ENCODE peak calls at places on chromosomes 2 and 18, in nine cellular contexts. P is K562; G is D341Med; M is stimulated activated CD4-positive, alpha-beta T cell treated with anti-CD3 and anti-CD28 coated beads, Interleukin-2, amount 100 ng/mL, for 48 hours; O is NCI-H1092 treated with DMSO at 0.1 percent for 48 hours; L is NCI-H524; W is Daoy; J is activated effector memory CD4-positive, alpha-beta T cell treated with anti-CD3 and anti-CD28 coated beads, Interleukin-2, amount 50 U/mL, for 16 hours; Z is NCI-H345. V is an unnamed sample.

GRCh38 chr2:60583604-60584003 is 30.1 kb upstream of the BCL11A start:
- DNase-seq in P (no peak), G (no peak), M (no peak), O (no peak), L (no peak), W (no peak), J (no peak), Z (no peak), V (no peak)

GRCh38 chr2:148607553-148607952 is 37.0 kb upstream of the EPC2 start:
- DNase-seq in P (no peak), G (no peak), M (no peak), O (no peak), L (no peak), W (no peak), J (no peak), Z (no peak), V (no peak)

GRCh38 chr2:109091526-109091925 is 37.5 kb upstream of the SH3RF3 start:
- DNase-seq in P (no peak), G (no peak), M (no peak), O (no peak), L (no peak), W (no peak), J (no peak), Z (no peak), V (no peak)

GRCh38 chr18:64803471-64803870 is 654.6 kb upstream of the LINC00305 start:
- DNase-seq in P (no peak), G (no peak), M (no peak), O (no peak), L (no peak), W (no peak), J (no peak), Z (no peak), V (no peak)

GRCh38 chr2:79827881-79828280 is 315.0 kb downstream of the CTNNA2 start:
- DNase-seq in P (no peak), G (no peak), M (no peak), O (no peak), L (no peak), W (no peak), J (no peak), Z (no peak), V (no peak)

GRCh38 chr2:68487773-68488355 is 20.5 kb downstream of the APLF start:
- DNase-seq in P (peak; percentile 34), G (peak; percentile 18), M (no peak), O (peak; percentile 3), L (no peak), W (no peak), J (no peak), Z (peak; percentile 30), V (no peak)

GRCh38 chr2:237603718-237604362 is 13.3 kb upstream of the RAB17 start:
- DNase-seq in P (no peak), G (no peak), M (no peak), O (no peak), L (no peak), W (peak; percentile 64), J (peak; percentile 81), Z (no peak), V (no peak)

GRCh38 chr2:32168513-32168912 is 2.8 kb downstream of the SLC30A6 start:
- DNase-seq in P (peak; percentile 47), G (no peak), M (no peak), O (no peak), L (peak; percentile 21), W (no peak), J (no peak), Z (no peak), V (peak; percentile 55)

V was measured in CMK.